ENCODE peak calls at places on chromosomes 13 and 19, in eight cellular contexts. V is SK-N-DZ; M is non-pigmented ciliary epithelial cell; D is sigmoid colon; C is activated CD8-positive, alpha-beta T cell treated with anti-CD3 and anti-CD28 coated beads for 36 hours; X is GM10248; Q is activated naive CD4-positive, alpha-beta T cell treated with anti-CD3 and anti-CD28 coated beads, Interleukin-2, amount 50 U/mL, for 72 hours; N is stimulated activated CD8-positive, alpha-beta memory T cell treated with anti-CD3 and anti-CD28 coated beads, Interleukin-2, amount 100 ng/mL, for 48 hours. B is an unnamed sample.

GRCh38 chr19:41223431-41224234 is 4.6 kb downstream of the AXL start:
- DNase-seq in D (peak), X (no peak), N (no peak), M (peak), Q (no peak), C (peak), V (no peak), B (no peak)

GRCh38 chr19:55689366-55690108 is 14.5 kb downstream of the EPN1 start:
- DNase-seq in D (peak), C (no peak), X (no peak), Q (no peak), N (no peak), V (no peak), M (no peak), B (no peak)

GRCh38 chr19:1851581-1852293 is 3.5 kb upstream of the REXO1 start:
- DNase-seq in V (no peak), M (no peak), D (no peak), Q (no peak), X (peak), N (no peak), C (peak), B (no peak)

GRCh38 chr13:80235131-80235530 is 105.8 kb downstream of the SPRY2 start:
- DNase-seq in X (no peak), C (no peak), M (no peak), N (no peak), Q (no peak), V (no peak), D (no peak), B (no peak)

GRCh38 chr19:3389876-3390361 is 23.5 kb downstream of the NFIC start:
- DNase-seq in V (no peak), X (no peak), Q (no peak), C (no peak), D (peak), M (no peak), N (no peak), B (no peak)

GRCh38 chr13:113350065-113350937 is 13.6 kb downstream of the GRTP1 start:
- DNase-seq in N (no peak), C (peak), V (no peak), X (no peak), M (no peak), D (peak), Q (no peak), B (peak)

GRCh38 chr13:80562423-80562822 is 221.5 kb upstream of the SPRY2 start:
- DNase-seq in C (no peak), Q (no peak), X (no peak), V (no peak), N (no peak), D (no peak), M (no peak), B (no peak)

GRCh38 chr13:97982286-97982685 is 28.8 kb downstream of the IPO5 start:
- DNase-seq in M (no peak), N (no peak), V (no peak), Q (no peak), C (no peak), D (no peak), X (no peak), B (no peak)

GRCh38 chr19:18879579-18880373 is 16.2 kb downstream of the CERS1 start:
- DNase-seq in C (peak), M (no peak), Q (no peak), N (no peak), V (no peak), X (no peak), D (no peak), B (no peak)

GRCh38 chr13:49828452-49828851 is 36.0 kb upstream of the KPNA3 start:
- DNase-seq in Q (no peak), X (no peak), C (no peak), M (no peak), V (no peak), D (no peak), N (no peak), B (no peak)

GRCh38 chr13:107590556-107590955 is 624.8 kb downstream of the LIG4 start:
- DNase-seq in D (no peak), N (no peak), M (no peak), Q (no peak), V (no peak), X (no peak), C (no peak), B (no peak)

GRCh38 chr19:31270897-31271568 is 78.2 kb downstream of the TSHZ3 start:
- DNase-seq in Q (no peak), X (no peak), M (no peak), D (peak), N (no peak), C (no peak), V (no peak), B (no peak)

GRCh38 chr13:47039106-47039505 is 142.3 kb upstream of the HTR2A start:
- DNase-seq in N (no peak), X (no peak), V (no peak), M (peak), Q (no peak), D (no peak), C (no peak), B (no peak)

GRCh38 chr19:30883071-30883470 is 466.2 kb downstream of the TSHZ3 start:
- DNase-seq in M (no peak), Q (no peak), C (no peak), V (no peak), N (no peak), X (no peak), D (no peak), B (no peak)

GRCh38 chr13:106182404-106182803 is 353.1 kb downstream of the EFNB2 start:
- DNase-seq in C (no peak), N (no peak), X (no peak), V (no peak), D (no peak), M (peak), Q (no peak), B (no peak)

GRCh38 chr13:36493046-36493445 is 60.8 kb downstream of the CCNA1 start:
- DNase-seq in M (no peak), N (no peak), C (no peak), Q (no peak), D (no peak), V (no peak), X (no peak), B (no peak)

GRCh38 chr13:22758245-22758644 is 422.5 kb upstream of the SGCG start:
- DNase-seq in X (no peak), M (no peak), Q (no peak), V (no peak), D (no peak), N (no peak), C (no peak), B (no peak)

GRCh38 chr19:10398819-10399218 is 4.5 kb downstream of the CDC37 start:
- DNase-seq in N (no peak), D (no peak), M (no peak), V (no peak), C (no peak), Q (no peak), X (no peak), B (no peak)

GRCh38 chr19:23263870-23264590 is 13.8 kb upstream of the ZNF724 start:
- DNase-seq in C (peak), X (no peak), M (no peak), D (no peak), Q (no peak), V (no peak), N (no peak), B (no peak)

GRCh38 chr19:38597075-38597474 is 20.7 kb downstream of the MAP4K1 start:
- DNase-seq in D (no peak), N (no peak), M (no peak), V (no peak), C (no peak), Q (no peak), X (no peak), B (no peak)

GRCh38 chr19:6260912-6261636 is 18.7 kb downstream of the MLLT1 start:
- DNase-seq in X (peak), Q (no peak), V (no peak), D (no peak), C (peak), N (no peak), M (no peak), B (no peak)

GRCh38 chr13:26943748-26944147 is 183.2 kb upstream of the GPR12 start:
- DNase-seq in V (no peak), C (no peak), X (no peak), Q (no peak), N (no peak), M (no peak), D (no peak), B (no peak)

GRCh38 chr19:35975608-35976214 is 19.3 kb upstream of the SDHAF1 start:
- DNase-seq in D (no peak), M (no peak), N (no peak), Q (no peak), V (no peak), C (peak), X (no peak), B (no peak)

GRCh38 chr19:43132696-43133095 is 50.2 kb upstream of the PSG2 start:
- DNase-seq in D (no peak), M (no peak), N (no peak), X (no peak), V (no peak), Q (no peak), C (no peak), B (no peak)

GRCh38 chr13:111978536-111978935 is 88.4 kb upstream of the SOX1 start:
- DNase-seq in Q (no peak), X (no peak), M (no peak), N (no peak), C (no peak), V (no peak), D (no peak), B (no peak)

GRCh38 chr13:24355103-24355502 is 45.7 kb downstream of the C1QTNF9 start:
- DNase-seq in X (no peak), V (no peak), Q (no peak), N (no peak), M (no peak), C (no peak), D (no peak), B (no peak)

GRCh38 chr19:19405919-19406877 is 723 bp downstream of the GATAD2A start:
- DNase-seq in X (peak), M (no peak), V (peak), Q (no peak), D (peak), N (peak), C (peak), B (peak)

GRCh38 chr19:2922987-2923386 is 21.8 kb downstream of the ZNF77 start:
- DNase-seq in Q (no peak), X (no peak), N (no peak), M (no peak), V (no peak), C (no peak), D (no peak), B (no peak)

GRCh38 chr13:21579754-21580316 is 24.1 kb downstream of the MICU2 start:
- DNase-seq in Q (no peak), M (no peak), V (no peak), N (no peak), X (no peak), C (no peak), D (no peak), B (no peak)

GRCh38 chr13:111239754-111240670 is 80.4 kb upstream of the TEX29 start:
- DNase-seq in V (no peak), M (no peak), Q (no peak), N (no peak), D (no peak), C (no peak), X (no peak), B (no peak)

GRCh38 chr13:27371932-27372331 is 52.5 kb upstream of the GTF3A start:
- DNase-seq in C (no peak), N (no peak), Q (no peak), X (no peak), D (no peak), V (no peak), M (no peak), B (no peak)

GRCh38 chr13:41122838-41123237 is 9.8 kb downstream of the KBTBD6 start:
- DNase-seq in N (no peak), X (no peak), V (no peak), C (no peak), M (no peak), D (no peak), Q (no peak), B (no peak)

GRCh38 chr19:44635581-44636438 is 7.9 kb upstream of the PVR start:
- DNase-seq in C (no peak), M (no peak), V (no peak), Q (no peak), X (no peak), N (no peak), D (no peak), B (no peak)

B was measured in sciatic nerve.